ENCODE peak calls at places on chromosomes 16 and 17, in five cellular contexts. Z, O, W, J and V are unnamed samples.

GRCh38 chr16:73226675-73227074 is 178.7 kb upstream of the ZFHX3 start:
- DNase-seq in Z (no peak), O (no peak), W (no peak), J (no peak), V (no peak)

GRCh38 chr16:23387666-23388065 is 65.3 kb downstream of the COG7 start:
- DNase-seq in Z (no peak), O (no peak), W (no peak), J (no peak), V (no peak)

GRCh38 chr16:64153718-64154117 is 968.1 kb downstream of the CDH11 start:
- DNase-seq in Z (peak; percentile 72), O (no peak), W (no peak), J (no peak), V (no peak)

GRCh38 chr16:23245268-23245667 is 56.8 kb upstream of the SCNN1B start:
- DNase-seq in Z (no peak), O (no peak), W (no peak), J (no peak), V (no peak)

GRCh38 chr17:58333396-58334207 is 5.0 kb upstream of the TSPOAP1 start:
- DNase-seq in Z (no peak), O (no peak), W (no peak), J (no peak), V (no peak)

GRCh38 chr16:24748242-24748641 is 18.8 kb downstream of the TNRC6A start:
- DNase-seq in Z (peak; percentile 90), O (no peak), W (no peak), J (no peak), V (no peak)

GRCh38 chr16:82954224-82954929 is 327.6 kb downstream of the CDH13 start:
- DNase-seq in Z (peak; percentile 9), O (no peak), W (no peak), J (no peak), V (no peak)

GRCh38 chr17:61411114-61411943 is 11.7 kb downstream of the TBX2 start:
- DNase-seq in Z (peak; percentile 82), O (no peak), W (peak; percentile 55), J (no peak), V (peak; percentile 72)

GRCh38 chr16:49969356-49970030 is 55.5 kb upstream of the CNEP1R1 start:
- DNase-seq in Z (no peak), O (no peak), W (no peak), J (no peak), V (no peak)

GRCh38 chr17:36529121-36529520 is 5.5 kb downstream of the MYO19 start:
- DNase-seq in Z (peak; percentile 91), O (no peak), W (no peak), J (no peak), V (peak; percentile 6)

GRCh38 chr17:64230551-64231408 is 32.3 kb downstream of the TEX2 start:
- DNase-seq in Z (peak; percentile 98), O (no peak), W (no peak), J (no peak), V (no peak)

GRCh38 chr16:59260892-59261291 is 526.8 kb upstream of the GOT2 start:
- DNase-seq in Z (no peak), O (no peak), W (no peak), J (no peak), V (no peak)

GRCh38 chr17:46984341-46984740 is 5.3 kb upstream of the RPRML start:
- DNase-seq in Z (no peak), O (no peak), W (no peak), J (no peak), V (no peak)

GRCh38 chr17:36602030-36602737 is 801 bp downstream of the MRM1 start:
- DNase-seq in Z (peak; percentile 40), O (no peak), W (no peak), J (no peak), V (no peak)

GRCh38 chr16:49003022-49003421 is 278.6 kb downstream of the CBLN1 start:
- DNase-seq in Z (no peak), O (no peak), W (no peak), J (no peak), V (no peak)